ENCODE peak calls at places on chromosomes 2 and 18, in eight cellular contexts. U is H9; X is iris pigment epithelial cell; M is mesothelial cell of epicardium; R is stimulated activated CD8-positive, alpha-beta memory T cell treated with anti-CD3 and anti-CD28 coated beads, Interleukin-4, amount 100 ng/mL, for 1 hour; Q is uterus; K is cardiac muscle cell; L is neural progenitor cell. Y is an unnamed sample.

GRCh38 chr2:120013569-120014223 is 819 bp downstream of the EPB41L5 start:
- DNase-seq in U (peak), X (no peak), M (no peak), R (no peak), Q (no peak), K (peak), L (no peak), Y (no peak)

GRCh38 chr2:38233231-38233983 is 143.7 kb downstream of the ATL2 start:
- DNase-seq in U (no peak), X (peak), M (no peak), R (no peak), Q (peak), K (no peak), L (no peak), Y (no peak)

GRCh38 chr18:23237524-23238151 is 102.4 kb downstream of the CABLES1 start:
- DNase-seq in U (peak), X (peak), M (no peak), R (no peak), Q (peak), K (no peak), L (peak), Y (peak)

GRCh38 chr2:233244818-233245217 is 6.7 kb upstream of the ATG16L1 start:
- DNase-seq in U (no peak), X (peak), M (no peak), R (no peak), Q (no peak), K (no peak), L (no peak), Y (no peak)

GRCh38 chr2:43110442-43110871 is 115.9 kb downstream of the ZFP36L2 start:
- DNase-seq in U (no peak), X (peak), M (no peak), R (no peak), Q (no peak), K (peak), L (peak), Y (no peak)

GRCh38 chr2:41847744-41848441 is 199.9 kb upstream of the PKDCC start:
- DNase-seq in U (no peak), X (peak), M (no peak), R (no peak), Q (peak), K (no peak), L (no peak), Y (no peak)

GRCh38 chr2:178397002-178397605 is 53.9 kb downstream of the PRKRA start:
- DNase-seq in U (no peak), X (peak), M (no peak), R (no peak), Q (no peak), K (peak), L (peak), Y (peak)

GRCh38 chr2:151040036-151040435 is 221.6 kb downstream of the RBM43 start:
- DNase-seq in U (no peak), X (peak), M (no peak), R (no peak), Q (no peak), K (no peak), L (no peak), Y (no peak)

GRCh38 chr18:67484458-67484857 is 32.1 kb downstream of the DSEL start:
- DNase-seq in U (no peak), X (no peak), M (no peak), R (no peak), Q (no peak), K (no peak), L (no peak), Y (no peak)

GRCh38 chr2:105812180-105813044 is 67.7 kb downstream of the NCK2 start:
- DNase-seq in U (no peak), X (peak), M (no peak), R (no peak), Q (no peak), K (peak), L (peak), Y (no peak)

GRCh38 chr2:12968399-12968798 is 251.7 kb downstream of the TRIB2 start:
- DNase-seq in U (no peak), X (no peak), M (no peak), R (no peak), Q (no peak), K (no peak), L (no peak), Y (no peak)

Y was measured in dermis microvascular lymphatic vessel endothelial cell.